ENCODE peak calls at places on chromosomes 11 and 22, in nine cellular contexts. I is ACHN; B is HCT116; T is upper lobe of right lung; O is occipital lobe; S is stimulated activated CD4-positive, alpha-beta T cell treated with anti-CD3 and anti-CD28 coated beads, Interleukin-2, amount 100 ng/mL, for 24 hours; E is cardiac fibroblast; V is HCEC 1CT; L is NCI-H1436 treated with DMSO at 0.1 percent for 48 hours. Q is an unnamed sample.

GRCh38 chr22:19745155-19746133 is 15.1 kb upstream of the TBX1 start:
- DNase-seq in E (no peak), B (no peak), I (no peak), L (no peak), T (no peak), O (no peak), V (no peak), S (no peak), Q (no peak)

GRCh38 chr11:100830295-100830694 is 143.2 kb downstream of the ARHGAP42 start:
- DNase-seq in S (no peak), I (peak; percentile 84), O (no peak), T (no peak), B (no peak), V (no peak), L (peak; percentile 46), E (peak; percentile 29), Q (no peak)

GRCh38 chr11:129652828-129653227 is 162.8 kb upstream of the TMEM45B start:
- DNase-seq in V (peak; percentile 74), E (peak; percentile 33), B (no peak), T (no peak), L (no peak), O (no peak), S (no peak), I (no peak), Q (peak; percentile 87)

GRCh38 chr11:58628446-58628845 is 6.0 kb downstream of the CNTF start:
- DNase-seq in S (no peak), E (no peak), L (no peak), V (no peak), T (no peak), B (no peak), I (peak; percentile 82), O (no peak), Q (peak; percentile 62)

GRCh38 chr11:128621491-128622136 is 34.3 kb upstream of the ETS1 start:
- DNase-seq in L (no peak), O (no peak), B (no peak), E (peak; percentile 90), T (no peak), S (no peak), I (no peak), V (peak; percentile 97), Q (peak; percentile 83)

GRCh38 chr22:22855617-22856308 is 31.9 kb upstream of the IGLL5 start:
- DNase-seq in T (no peak), B (no peak), I (peak; percentile 11), S (peak; percentile 56), O (no peak), L (no peak), V (no peak), E (no peak), Q (no peak)

GRCh38 chr11:67301951-67302516 is 1.3 kb upstream of the SSH3 start:
- DNase-seq in L (no peak), I (peak; percentile 74), V (peak; percentile 65), E (peak; percentile 43), O (no peak), B (no peak), S (no peak), T (peak; percentile 83), Q (no peak)

GRCh38 chr11:4808476-4808875 is 4.3 kb upstream of the OR52R1 start:
- DNase-seq in E (no peak), V (no peak), O (no peak), B (no peak), S (no peak), I (no peak), L (no peak), T (no peak), Q (no peak)

GRCh38 chr11:20672575-20672974 is 3.2 kb downstream of the NELL1 start:
- DNase-seq in T (no peak), S (no peak), O (no peak), B (peak; percentile 6), L (no peak), I (peak; percentile 12), E (peak; percentile 10), V (no peak), Q (peak; percentile 4)

GRCh38 chr22:28911777-28912669 is 28.7 kb downstream of the ZNRF3 start:
- DNase-seq in L (no peak), V (peak; percentile 54), E (peak; percentile 62), T (no peak), O (no peak), I (no peak), S (no peak), B (no peak), Q (peak; percentile 54)

GRCh38 chr11:57387284-57388030 is 3.0 kb downstream of the PRG2 start:
- DNase-seq in T (no peak), V (no peak), L (no peak), I (no peak), S (no peak), E (peak; percentile 62), B (no peak), O (no peak), Q (peak; percentile 17)

GRCh38 chr22:38135133-38135706 is 24.7 kb upstream of the BAIAP2L2 start:
- DNase-seq in O (peak; percentile 22), T (peak; percentile 46), L (no peak), V (peak; percentile 76), S (no peak), E (peak; percentile 82), I (peak; percentile 65), B (peak; percentile 53), Q (peak; percentile 87)

GRCh38 chr22:30298005-30298701 is 8.8 kb upstream of the CASTOR1 start:
- DNase-seq in S (no peak), T (peak; percentile 79), B (no peak), E (no peak), L (no peak), V (no peak), I (no peak), O (no peak), Q (no peak)

GRCh38 chr22:21074092-21074715 is 28.5 kb downstream of the LRRC74B start:
- DNase-seq in T (no peak), L (no peak), S (no peak), E (peak; percentile 44), V (peak; percentile 80), O (no peak), B (peak; percentile 4), I (peak; percentile 8), Q (peak; percentile 68)

GRCh38 chr11:100920571-100920970 is 209.0 kb downstream of the PGR start:
- DNase-seq in L (no peak), V (no peak), I (no peak), O (no peak), T (no peak), B (no peak), E (no peak), S (no peak), Q (no peak)

GRCh38 chr11:66336234-66337102 is at the start of gene RIN1:
- DNase-seq in E (peak; percentile 96), I (peak; percentile 96), L (no peak), V (peak; percentile 100), S (peak; percentile 71), O (peak; percentile 72), B (peak; percentile 82), T (peak; percentile 78), Q (peak; percentile 95)

GRCh38 chr22:44452531-44453420 is 45.3 kb downstream of the RTL6 start:
- DNase-seq in S (no peak), O (no peak), I (no peak), B (no peak), E (no peak), T (peak; percentile 42), L (no peak), V (no peak), Q (no peak)

GRCh38 chr11:119148855-119149370 is at the start of gene ABCG4:
- DNase-seq in E (peak; percentile 16), S (peak; percentile 45), T (no peak), O (no peak), V (no peak), B (no peak), I (no peak), L (no peak), Q (no peak)

Q was measured in fibroblast of the aortic adventitia.